ENCODE peak calls at places on chromosomes 2 and 18, in five cellular contexts. W is heart left ventricle; J is stimulated activated naive CD8-positive, alpha-beta T cell treated with anti-CD3 and anti-CD28 coated beads, Interleukin-15, amount 100 ng/mL, for 72 hours; O is sciatic nerve; L is activated CD4-positive, alpha-beta T cell treated with anti-CD3 and anti-CD28 coated beads for 36 hours. E is an unnamed sample.

GRCh38 chr18:79961527-79962291 is 2.7 kb upstream of the HSBP1L1 start:
- ATAC-seq in L (no peak), W (no peak), J (no peak), O (peak; percentile 20), E (no peak)

GRCh38 chr2:144349674-144350073 is 170.2 kb downstream of the ZEB2 start:
- ATAC-seq in O (peak; percentile 20), W (no peak), L (no peak), J (no peak), E (no peak)

GRCh38 chr2:225036431-225036830 is 5.8 kb downstream of the DOCK10 start:
- ATAC-seq in O (no peak), L (no peak), W (no peak), J (no peak), E (no peak)

GRCh38 chr18:51251625-51252024 is 54.1 kb upstream of the MEX3C start:
- ATAC-seq in J (no peak), O (no peak), L (no peak), W (no peak), E (peak; percentile 100)

GRCh38 chr18:59996370-59996966 is 96.7 kb downstream of the PMAIP1 start:
- ATAC-seq in W (no peak), J (no peak), L (no peak), O (no peak), E (peak; percentile 45)

GRCh38 chr18:13451661-13452447 is 233.3 kb downstream of the LDLRAD4 start:
- ATAC-seq in L (no peak), J (no peak), W (peak; percentile 4), O (peak; percentile 44), E (no peak)

GRCh38 chr2:15673919-15674636 is 82.4 kb downstream of the DDX1 start:
- ATAC-seq in L (no peak), J (no peak), O (no peak), W (no peak), E (no peak)

GRCh38 chr2:99066602-99067001 is 74.9 kb upstream of the C2orf15 start:
- ATAC-seq in L (peak; percentile 98), O (peak; percentile 70), J (peak; percentile 98), W (peak; percentile 66), E (peak; percentile 83)

GRCh38 chr2:27076323-27076722 is 2.1 kb upstream of the EMILIN1 start:
- ATAC-seq in O (no peak), J (no peak), W (no peak), L (no peak), E (no peak)

GRCh38 chr2:227413371-227413770 is 25.6 kb upstream of the SCYGR1 start:
- ATAC-seq in W (no peak), O (no peak), J (no peak), L (no peak), E (no peak)

GRCh38 chr2:33347856-33348255 is 128.6 kb upstream of the RASGRP3 start:
- ATAC-seq in J (no peak), W (no peak), L (no peak), O (no peak), E (no peak)

GRCh38 chr2:173806761-173807160 is 158.4 kb downstream of the SP3 start:
- ATAC-seq in O (no peak), L (no peak), J (no peak), W (no peak), E (no peak)

GRCh38 chr2:112482309-112483046 is 522 bp downstream of the TTL start:
- ATAC-seq in O (no peak), L (peak; percentile 5), W (peak; percentile 18), J (peak; percentile 31), E (peak; percentile 29)

GRCh38 chr18:35588995-35589394 is 7.5 kb downstream of the GALNT1 start:
- ATAC-seq in O (no peak), W (no peak), L (peak; percentile 80), J (peak; percentile 80), E (peak; percentile 78)

GRCh38 chr18:21110667-21111350 is 804 bp downstream of the ROCK1 start:
- ATAC-seq in W (no peak), J (peak; percentile 59), L (peak; percentile 25), O (no peak), E (peak; percentile 58)

GRCh38 chr18:45997689-45998088 is 30.6 kb upstream of the EPG5 start:
- ATAC-seq in O (no peak), J (peak; percentile 93), W (no peak), L (peak; percentile 91), E (peak; percentile 66)

GRCh38 chr2:195658541-195658890 is 1.5 kb downstream of the SLC39A10 start:
- ATAC-seq in L (no peak), J (no peak), O (no peak), W (no peak), E (no peak)

GRCh38 chr2:119142822-119143221 is 15.7 kb downstream of the C1QL2 start:
- ATAC-seq in J (no peak), L (no peak), W (no peak), O (no peak), E (no peak)

GRCh38 chr2:19895535-19895934 is 6.2 kb downstream of the TTC32 start:
- ATAC-seq in J (peak; percentile 60), L (peak; percentile 39), O (no peak), W (no peak), E (no peak)

E was measured in stimulated activated memory B cell treated with anti-CD40 and anti-IgM and Interleukin-4, amounts not matched to agents 10 μg/mL and 1 μg/mL and 100 μg/mL, for 72 hours.